ENCODE peak calls at places on chromosome 19, in six cellular contexts. P, J, S, N, M and T are unnamed samples. For H3K9me3, the result is how much of the 10 kb centered on the place peaks cover.

GRCh38 chr19:34319230-34319585 is 45.8 kb upstream of the GPI start:
- DNase-seq in P (no peak), J (no peak), S (no peak), N (no peak), M (no peak), T (no peak)

GRCh38 chr19:33508941-33509614 is 12.5 kb downstream of the PEPD start:
- DNase-seq in P (peak), J (no peak), S (no peak), N (no peak), M (no peak), T (no peak)

GRCh38 chr19:15672580-15673175 is at the start of gene CYP4F12:
- DNase-seq in P (peak), J (peak), S (peak), N (peak), M (no peak), T (no peak)

GRCh38 chr19:7611541-7612279 is 16.0 kb downstream of the CAMSAP3 start:
- DNase-seq in P (no peak), J (no peak), S (no peak), N (no peak), M (no peak), T (no peak)

GRCh38 chr19:41321600-41322270 is 11.8 kb downstream of the CCDC97 start:
- DNase-seq in P (peak), J (no peak), S (peak), N (peak), M (peak), T (no peak)

GRCh38 chr19:12767150-12767549 is 8.2 kb downstream of the HOOK2 start:
- DNase-seq in P (no peak), J (no peak), S (no peak), N (no peak), M (no peak), T (no peak)

GRCh38 chr19:43778651-43779050 is 2.1 kb downstream of the KCNN4 start:
- DNase-seq in P (no peak), J (no peak), S (no peak), N (no peak), M (no peak), T (no peak)

GRCh38 chr19:38617764-38618589 is at the start of gene MAP4K1:
- DNase-seq in P (peak), J (peak), S (peak), N (no peak), M (no peak), T (no peak)

GRCh38 chr19:28828276-28828870 is 384.6 kb downstream of the UQCRFS1 start:
- DNase-seq in P (no peak), J (no peak), S (no peak), N (no peak), M (no peak), T (no peak)

GRCh38 chr19:38555200-38555599 is 62.6 kb downstream of the MAP4K1 start:
- DNase-seq in P (no peak), J (no peak), S (no peak), N (no peak), M (no peak), T (no peak)

GRCh38 chr19:52527954-52528326 is 472 bp downstream of the ZNF808 start:
- DNase-seq in P (no peak), J (no peak), S (peak), N (no peak), M (peak), T (no peak)

GRCh38 chr19:16258440-16258903 is 60.8 kb downstream of the AP1M1 start:
- DNase-seq in P (peak), J (peak), S (peak), N (no peak), M (no peak), T (no peak)

GRCh38 chr19:39154626-39155100 is 29.1 kb downstream of the PAK4 start:
- DNase-seq in P (no peak), J (peak), S (no peak), N (peak), M (no peak), T (no peak)

GRCh38 chr19:33828266-33829075 is 31.8 kb downstream of the KCTD15 start:
- DNase-seq in P (no peak), J (no peak), S (peak), N (no peak), M (no peak), T (no peak)

GRCh38 chr19:33496016-33496415 is 25.6 kb downstream of the PEPD start:
- DNase-seq in P (no peak), J (no peak), S (no peak), N (no peak), M (no peak), T (no peak)

GRCh38 chr19:39174558-39175544 is 21.9 kb upstream of the NCCRP1 start:
- DNase-seq in P (no peak), J (no peak), S (no peak), N (no peak), M (no peak), T (no peak)

GRCh38 chr19:49224856-49225255 is 67.3 kb downstream of the TRPM4 start:
- DNase-seq in P (peak), J (peak), S (no peak), N (peak), M (peak), T (no peak)

GRCh38 chr19:19465436-19466070 is 49.8 kb downstream of the TSSK6 start:
- DNase-seq in P (no peak), J (no peak), S (peak), N (no peak), M (no peak), T (no peak)

GRCh38 chr19:19464339-19465098 is 50.8 kb downstream of the TSSK6 start:
- DNase-seq in P (no peak), J (peak), S (peak), N (no peak), M (no peak), T (no peak)

GRCh38 chr19:19461306-19461670 is 54.1 kb downstream of the TSSK6 start:
- DNase-seq in P (no peak), J (no peak), S (no peak), N (no peak), M (no peak), T (no peak)

GRCh38 chr19:19461671-19462622 is 53.4 kb downstream of the TSSK6 start:
- DNase-seq in P (peak), J (peak), S (peak), N (no peak), M (peak), T (no peak)

GRCh38 chr19:19463348-19464117 is 51.8 kb downstream of the TSSK6 start:
- DNase-seq in P (no peak), J (no peak), S (peak), N (no peak), M (no peak), T (no peak)
- TF ChIP-seq CTCF in P (no peak), J (no peak), S (no peak), N (no peak), M (no peak), T (no peak)

GRCh38 chr19:32404213-32404938 is 1.2 kb upstream of the DPY19L3 start:
- DNase-seq in P (no peak), J (no peak), S (no peak), N (no peak), M (no peak), T (no peak)
- H3K9me3 ChIP-seq in P (under half), J (under half), S (under half), N (under half), M (under half), T (under half)

GRCh38 chr19:36032251-36033104 is at the start of gene CLIP3:
- DNase-seq in P (peak), J (no peak), S (peak), N (no peak), M (peak), T (no peak)
- TF ChIP-seq CTCF in P (no peak), J (no peak), S (no peak), N (no peak), M (no peak), T (peak)

GRCh38 chr19:37128821-37129177 is 43.7 kb downstream of the ZNF585A start:
- DNase-seq in P (no peak), J (no peak), S (no peak), N (no peak), M (no peak), T (no peak)
- H3K9me3 ChIP-seq in P (under half), J (half or more), S (half or more), N (half or more), M (half or more), T (half or more)

DNA sequence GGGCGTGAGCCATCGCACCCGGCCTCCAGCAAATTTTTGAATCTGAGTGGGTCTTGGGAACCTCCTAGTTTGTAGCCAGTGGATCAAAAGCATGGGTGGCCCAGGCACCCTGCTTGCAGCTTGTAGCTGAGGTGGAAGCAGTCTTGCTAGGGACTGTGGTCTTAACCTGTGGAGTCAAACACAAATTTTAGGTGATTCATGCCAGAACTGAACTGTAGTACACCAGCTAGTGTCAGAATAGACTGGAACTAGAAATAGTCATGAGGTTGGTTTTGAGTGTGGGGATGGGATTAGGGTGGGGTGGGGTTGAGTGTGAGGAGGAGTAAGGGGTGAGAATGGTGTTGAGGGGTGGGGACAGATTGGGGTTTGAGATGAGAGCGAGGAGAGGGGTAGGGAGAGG is 5.8 kb downstream of the LIM2 start:
- DNase-seq in P (no peak), J (no peak), S (no peak), N (no peak), M (no peak), T (no peak)
- TF ChIP-seq CTCF in P (no peak), J (no peak), S (no peak), N (no peak), M (no peak), T (no peak)

GRCh38 chr19:8877854-8878705 is 45.9 kb downstream of the MBD3L1 start:
- DNase-seq in P (no peak), J (no peak), S (no peak), N (no peak), M (no peak), T (no peak)

GRCh38 chr19:8887364-8887763 is 55.2 kb downstream of the MBD3L1 start:
- DNase-seq in P (no peak), J (no peak), S (no peak), N (no peak), M (no peak), T (no peak)

GRCh38 chr19:8884416-8884815 is 52.2 kb downstream of the MBD3L1 start:
- DNase-seq in P (no peak), J (no peak), S (no peak), N (no peak), M (no peak), T (no peak)

GRCh38 chr19:8880864-8881488 is 48.8 kb downstream of the MBD3L1 start:
- DNase-seq in P (no peak), J (no peak), S (no peak), N (no peak), M (no peak), T (no peak)

GRCh38 chr19:8881512-8881911 is 49.3 kb downstream of the MBD3L1 start:
- DNase-seq in P (no peak), J (no peak), S (no peak), N (no peak), M (no peak), T (no peak)
- H3K9me3 ChIP-seq in P (under half), J (under half), S (under half), N (under half), M (half or more), T (under half)

GRCh38 chr19:2055871-2056809 is 5.1 kb upstream of the MKNK2 start:
- DNase-seq in P (peak), J (no peak), S (peak), N (no peak), M (peak), T (no peak)
- TF ChIP-seq CTCF in P (no peak), J (no peak), S (no peak), N (peak), M (no peak), T (no peak)

GRCh38 chr19:45848922-45849321 is 14.0 kb downstream of the SYMPK start:
- DNase-seq in P (no peak), J (no peak), S (no peak), N (peak), M (no peak), T (no peak)
- H3K9me3 ChIP-seq in P (under half), J (under half), S (under half), N (under half), M (under half), T (under half)

DNA sequence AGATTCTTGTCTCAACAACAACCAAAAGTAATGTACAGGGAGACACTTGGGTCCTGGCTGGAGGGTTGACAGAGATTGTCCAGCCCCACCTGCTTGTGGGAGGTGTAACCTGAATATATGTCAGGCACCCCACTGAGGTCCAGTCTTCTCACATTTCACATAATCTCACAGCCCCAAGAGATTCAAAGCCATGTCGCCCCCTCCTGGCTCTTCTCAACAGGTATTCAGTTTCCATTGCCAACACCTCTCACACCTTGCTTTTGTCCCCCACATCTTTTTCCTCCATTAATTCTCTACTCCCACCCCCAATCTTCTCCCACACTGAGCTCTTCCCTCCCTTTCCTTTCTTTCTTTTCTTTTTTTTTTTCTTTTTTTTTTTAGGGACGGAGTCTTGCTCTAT is 11.2 kb downstream of the UNC13A start:
- DNase-seq in P (no peak), J (no peak), S (no peak), N (no peak), M (no peak), T (no peak)
- TF ChIP-seq CTCF in P (no peak), J (no peak), S (no peak), N (no peak), M (peak), T (no peak)

GRCh38 chr19:21559444-21559843 is 54.0 kb downstream of the ZNF429 start:
- DNase-seq in P (no peak), J (no peak), S (no peak), N (no peak), M (no peak), T (no peak)
- H3K9me3 ChIP-seq in P (under half), J (under half), S (under half), N (under half), M (under half), T (under half)